ENCODE peak calls at places on chromosomes 13 and 19, in ten cellular contexts. P is tibial nerve; H is astrocyte of the cerebellum; G is stimulated activated CD4-positive, alpha-beta T cell treated with anti-CD3 and anti-CD28 coated beads, TNF-alpha, amount 100 ng/mL, for 48 hours; X is mucosa of descending colon; V is ELF-1; A is uterus; F is ELR; M is effector CD4-positive, alpha-beta T cell; U is HuH-7.5. L is an unnamed sample.

GRCh38 chr13:113796211-113796875 is 37.3 kb downstream of the TMEM255B start:
- DNase-seq in F (no peak), V (no peak), H (no peak), A (no peak), G (no peak), M (no peak), X (no peak), P (no peak), U (no peak), L (no peak)

GRCh38 chr19:53037101-53038097 is 7.1 kb upstream of the ERVV-2 start:
- DNase-seq in G (no peak), X (no peak), V (peak; percentile 66), M (no peak), U (no peak), F (peak; percentile 59), P (no peak), A (no peak), H (no peak), L (no peak)

GRCh38 chr13:41651413-41652068 is 194.2 kb downstream of the RGCC start:
- DNase-seq in G (no peak), V (no peak), X (no peak), P (no peak), A (no peak), U (no peak), H (no peak), M (no peak), F (no peak), L (no peak)

GRCh38 chr13:74346960-74347359 is 212.8 kb upstream of the KLF12 start:
- DNase-seq in H (no peak), V (peak; percentile 35), F (no peak), A (no peak), U (no peak), P (no peak), G (no peak), M (no peak), X (no peak), L (no peak)

GRCh38 chr19:39083983-39084731 is at the start of gene ACP7:
- DNase-seq in G (no peak), A (no peak), F (peak; percentile 33), V (no peak), H (no peak), U (no peak), P (no peak), X (no peak), M (peak; percentile 9), L (no peak)

GRCh38 chr19:9700229-9700981 is 25.5 kb upstream of the ZNF562 start:
- DNase-seq in F (no peak), A (no peak), M (no peak), V (no peak), U (no peak), H (no peak), X (no peak), P (no peak), G (no peak), L (no peak)

GRCh38 chr13:35953537-35954206 is 177.5 kb downstream of the DCLK1 start:
- DNase-seq in F (peak; percentile 85), X (no peak), G (no peak), P (peak; percentile 86), M (no peak), U (no peak), H (peak; percentile 95), A (peak; percentile 85), V (peak; percentile 95), L (peak; percentile 98)

GRCh38 chr13:112028481-112028880 is 38.5 kb upstream of the SOX1 start:
- DNase-seq in P (no peak), U (no peak), X (no peak), A (no peak), F (no peak), V (no peak), G (no peak), M (no peak), H (no peak), L (no peak)

GRCh38 chr19:6065685-6066365 is 44.5 kb downstream of the RFX2 start:
- DNase-seq in F (no peak), H (no peak), X (no peak), M (peak; percentile 43), P (no peak), G (peak; percentile 23), U (peak; percentile 60), V (no peak), A (peak; percentile 83), L (peak; percentile 70)

GRCh38 chr13:51995677-51996551 is 15.3 kb downstream of the ATP7B start:
- DNase-seq in V (peak; percentile 17), M (no peak), X (peak; percentile 63), U (no peak), F (no peak), G (no peak), P (no peak), A (no peak), H (no peak), L (no peak)

GRCh38 chr19:17751103-17751911 is at the start of gene FCHO1:
- DNase-seq in V (no peak), A (no peak), X (peak; percentile 90), G (peak; percentile 75), M (peak; percentile 80), H (no peak), P (peak; percentile 21), F (no peak), U (no peak), L (no peak)

GRCh38 chr19:4136680-4137088 is 12.8 kb upstream of the MAP2K2 start:
- DNase-seq in M (no peak), V (no peak), A (no peak), H (no peak), X (no peak), F (no peak), U (no peak), P (no peak), G (no peak), L (no peak)

GRCh38 chr13:51739403-51740112 is 64.4 kb downstream of the DHRS12 start:
- DNase-seq in U (no peak), H (no peak), X (no peak), G (no peak), A (peak; percentile 72), V (no peak), F (no peak), P (peak; percentile 44), M (no peak), L (no peak)

GRCh38 chr19:33381101-33381500 is 7.6 kb downstream of the CEBPG start:
- DNase-seq in V (no peak), P (no peak), H (no peak), X (no peak), M (no peak), F (no peak), A (no peak), G (no peak), U (no peak), L (no peak)

GRCh38 chr13:28584873-28585317 is 74.0 kb upstream of the POMP start:
- DNase-seq in M (no peak), H (peak; percentile 6), X (no peak), U (no peak), A (no peak), P (no peak), V (no peak), F (peak; percentile 75), G (no peak), L (no peak)

GRCh38 chr13:110538632-110539031 is 22.9 kb downstream of the RAB20 start:
- DNase-seq in G (no peak), A (peak; percentile 38), P (peak; percentile 43), F (no peak), V (no peak), U (no peak), X (no peak), M (no peak), H (no peak), L (no peak)

GRCh38 chr13:43760257-43760656 is 26.5 kb downstream of the ENOX1 start:
- DNase-seq in X (no peak), G (no peak), M (no peak), V (no peak), U (no peak), F (no peak), P (no peak), A (no peak), H (no peak), L (no peak)

GRCh38 chr19:55095260-55096060 is 19.8 kb downstream of the EPS8L1 start:
- DNase-seq in G (no peak), P (no peak), H (no peak), U (no peak), M (no peak), A (no peak), V (peak; percentile 72), F (peak; percentile 18), X (peak; percentile 10), L (no peak)

GRCh38 chr19:4923379-4923747 is 14.1 kb downstream of the UHRF1 start:
- DNase-seq in V (no peak), P (no peak), H (no peak), F (no peak), X (no peak), A (no peak), G (no peak), U (no peak), M (no peak), L (no peak)

GRCh38 chr13:113815151-113816058 is 48.5 kb downstream of the GAS6 start:
- DNase-seq in V (no peak), U (no peak), A (no peak), G (no peak), X (no peak), F (no peak), P (peak; percentile 49), M (no peak), H (no peak), L (no peak)

GRCh38 chr13:100899720-100900316 is 225.2 kb upstream of the TMTC4 start:
- DNase-seq in M (no peak), F (peak; percentile 1), V (no peak), U (no peak), G (no peak), P (no peak), A (no peak), X (no peak), H (no peak), L (no peak)

GRCh38 chr13:22486490-22486889 is 694.3 kb upstream of the SGCG start:
- DNase-seq in F (no peak), G (no peak), H (no peak), U (no peak), V (no peak), M (no peak), A (no peak), P (no peak), X (no peak), L (no peak)

GRCh38 chr13:52599037-52599852 is 43.0 kb upstream of the HNRNPA1L2 start:
- DNase-seq in X (no peak), A (no peak), G (no peak), U (peak; percentile 38), V (no peak), H (peak; percentile 18), M (no peak), P (peak; percentile 28), F (peak; percentile 42), L (peak; percentile 47)

GRCh38 chr13:34935841-34936240 is 6.2 kb upstream of the NBEA start:
- DNase-seq in V (no peak), F (no peak), H (no peak), M (no peak), U (no peak), X (no peak), P (no peak), A (no peak), G (no peak), L (no peak)

GRCh38 chr13:99208185-99208584 is 7.5 kb downstream of the UBAC2 start:
- DNase-seq in F (no peak), M (no peak), X (no peak), G (no peak), H (no peak), U (no peak), A (no peak), V (no peak), P (no peak), L (no peak)

GRCh38 chr19:33436360-33437345 is 63.1 kb downstream of the CEBPG start:
- DNase-seq in V (no peak), X (peak; percentile 36), H (no peak), A (no peak), G (no peak), U (no peak), P (no peak), F (no peak), M (no peak), L (no peak)

GRCh38 chr13:100547805-100548204 is 40.8 kb downstream of the GGACT start:
- DNase-seq in V (peak; percentile 49), F (no peak), A (no peak), U (no peak), H (no peak), M (no peak), X (no peak), P (no peak), G (no peak), L (no peak)

GRCh38 chr13:20418953-20419352 is 106.7 kb downstream of the CRYL1 start:
- DNase-seq in P (no peak), V (no peak), A (no peak), G (no peak), H (no peak), F (no peak), U (no peak), X (no peak), M (no peak), L (no peak)

L was measured in COR-L47.